ENCODE peak calls at places on chromosomes 4 and X, in nine cellular contexts. A is suprapubic skin, Q is H1, S is GM23338, J is stomach, K is upper lobe of left lung, B is sigmoid colon, N is transverse colon, V is SK-N-SH. F is an unnamed sample.

GRCh38 chr4:88158360-88159136 is at the start of gene ABCG2:
- DNase-seq in J (no peak), N (peak; percentile 58), K (peak; percentile 90), S (peak; percentile 85), V (peak; percentile 65), A (no peak), B (no peak), Q (peak; percentile 80), F (no peak)

GRCh38 chr4:96638132-96638531 is 798.2 kb downstream of the PDHA2 start:
- DNase-seq in B (no peak), J (no peak), S (no peak), Q (no peak), N (no peak), K (no peak), V (no peak), A (no peak), F (no peak)

GRCh38 chrX:12975999-12976558 is 1.2 kb downstream of the TMSB4X start:
- DNase-seq in A (no peak), V (peak; percentile 67), S (peak; percentile 44), B (no peak), Q (no peak), K (peak; percentile 72), J (peak; percentile 40), N (no peak), F (no peak)

GRCh38 chrX:134734343-134735001 is 76.2 kb upstream of the PLAC1 start:
- DNase-seq in A (no peak), K (no peak), V (peak; percentile 29), S (no peak), Q (no peak), B (no peak), N (no peak), J (no peak), F (no peak)

GRCh38 chr4:70704333-70705145 is 16.2 kb downstream of the UTP3 start:
- DNase-seq in N (peak; percentile 88), K (peak; percentile 96), Q (peak; percentile 84), V (peak; percentile 94), A (peak; percentile 87), S (peak; percentile 94), J (peak; percentile 82), B (peak; percentile 90), F (no peak)

GRCh38 chr4:185721190-185721948 is 90.6 kb downstream of the SORBS2 start:
- DNase-seq in N (no peak), V (no peak), Q (no peak), S (no peak), A (no peak), J (no peak), B (no peak), K (no peak), F (no peak)

GRCh38 chr4:186486172-186486571 is 69.2 kb downstream of the MTNR1A start:
- DNase-seq in J (no peak), A (no peak), B (no peak), K (peak; percentile 66), N (no peak), V (peak; percentile 24), Q (no peak), S (no peak), F (no peak)

GRCh38 chr4:30416547-30416946 is 303.6 kb upstream of the PCDH7 start:
- DNase-seq in J (no peak), S (no peak), Q (no peak), A (no peak), V (no peak), K (no peak), B (no peak), N (no peak), F (no peak)

GRCh38 chr4:175308236-175308635 is 390.1 kb downstream of the ADAM29 start:
- DNase-seq in B (no peak), A (no peak), N (no peak), V (no peak), Q (no peak), J (no peak), K (no peak), S (no peak), F (no peak)

GRCh38 chr4:175306436-175306835 is 388.3 kb downstream of the ADAM29 start:
- DNase-seq in V (no peak), Q (no peak), J (no peak), N (no peak), S (no peak), K (no peak), A (no peak), B (no peak), F (no peak)

DNA sequence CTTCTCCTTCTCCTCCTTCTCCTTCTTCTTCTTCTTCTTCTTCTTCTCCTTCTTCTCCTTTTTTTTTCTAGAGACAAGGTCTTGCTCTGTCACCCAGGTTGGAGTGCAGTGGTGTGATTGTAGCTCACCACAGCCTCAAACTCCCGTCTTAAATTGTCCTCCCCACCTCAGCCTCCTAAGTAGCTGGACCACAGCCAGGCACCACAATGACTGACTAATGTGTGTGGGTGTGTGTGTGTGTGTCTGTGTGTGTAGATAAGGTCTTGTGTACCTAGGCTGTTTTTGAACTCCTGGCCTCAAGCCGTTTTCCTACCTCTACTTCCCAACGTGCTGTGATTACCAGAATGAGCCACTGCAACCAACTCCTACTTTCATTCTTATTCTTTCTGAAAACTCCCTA is 390.9 kb downstream of the ADAM29 start:
- DNase-seq in A (no peak), B (no peak), N (no peak), V (no peak), S (no peak), J (no peak), Q (no peak), K (no peak), F (no peak)
- TF ChIP-seq CTCF in A (no peak), B (no peak), N (no peak), V (no peak), S (no peak), J (no peak), Q (no peak), K (no peak), F (no peak)

GRCh38 chrX:129785160-129785947 is 5.6 kb downstream of the SASH3 start:
- DNase-seq in V (no peak), B (peak; percentile 42), K (no peak), S (no peak), J (no peak), Q (no peak), N (no peak), A (no peak), F (no peak)

GRCh38 chrX:129783176-129783776 is 3.5 kb downstream of the SASH3 start:
- DNase-seq in J (no peak), K (no peak), N (no peak), V (no peak), Q (no peak), B (peak; percentile 42), A (no peak), S (no peak), F (no peak)

GRCh38 chrX:129787336-129788055 is 7.7 kb downstream of the SASH3 start:
- DNase-seq in S (no peak), J (no peak), Q (no peak), A (no peak), K (no peak), V (no peak), B (peak; percentile 54), N (no peak), F (no peak)

GRCh38 chrX:129788527-129788926 is 8.8 kb downstream of the SASH3 start:
- DNase-seq in J (no peak), S (no peak), Q (no peak), A (no peak), B (peak; percentile 15), N (no peak), K (no peak), V (no peak), F (no peak)

DNA sequence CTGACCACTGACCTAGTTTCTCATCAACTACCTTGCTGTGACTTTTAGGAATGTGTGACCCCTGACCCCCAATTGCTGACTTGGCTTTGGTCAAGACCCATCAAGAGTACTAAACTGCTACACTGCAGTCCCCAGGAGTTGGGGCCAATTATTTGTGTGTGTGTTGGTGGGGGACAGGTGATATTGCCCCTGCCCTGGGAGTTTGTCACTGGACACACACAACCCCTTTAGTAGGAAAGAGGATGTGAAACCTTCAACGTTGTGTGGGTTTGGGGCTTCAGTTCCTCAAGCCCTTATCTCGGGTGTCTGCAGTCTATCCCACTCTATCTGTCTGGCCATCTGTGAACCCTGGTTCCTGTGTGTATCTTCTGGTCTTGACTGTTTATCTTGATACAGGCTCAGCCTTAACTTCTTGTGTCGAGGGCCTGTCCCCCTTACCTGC is 6.5 kb downstream of the SASH3 start:
- DNase-seq in B (no peak), J (no peak), V (no peak), Q (no peak), S (no peak), K (no peak), A (no peak), N (peak; percentile 24), F (no peak)
- TF ChIP-seq POLR2AphosphoS5 in B (no peak), J (no peak), V (no peak), Q (no peak), S (no peak), K (no peak), A (no peak), N (no peak), F (no peak)

GRCh38 chr4:32133734-32134133 is 1413.6 kb downstream of the PCDH7 start:
- DNase-seq in Q (no peak), S (peak; percentile 30), A (no peak), K (no peak), V (no peak), J (no peak), B (no peak), N (no peak), F (no peak)

GRCh38 chr4:32135642-32136041 is 1415.5 kb downstream of the PCDH7 start:
- DNase-seq in S (no peak), N (no peak), B (no peak), J (no peak), Q (no peak), K (no peak), A (no peak), V (no peak), F (no peak)

GRCh38 chr4:32133141-32133540 is 1413.0 kb downstream of the PCDH7 start:
- DNase-seq in V (no peak), A (no peak), Q (no peak), K (no peak), N (no peak), J (no peak), B (no peak), S (no peak), F (no peak)

GRCh38 chr4:32140636-32141035 is 1420.5 kb downstream of the PCDH7 start:
- DNase-seq in V (no peak), S (no peak), K (no peak), J (no peak), B (no peak), A (no peak), Q (no peak), N (no peak), F (no peak)

GRCh38 chr4:32136081-32136787 is 1416.1 kb downstream of the PCDH7 start:
- DNase-seq in B (no peak), N (no peak), V (no peak), J (no peak), Q (no peak), K (no peak), S (peak; percentile 21), A (no peak), F (no peak)
- TF ChIP-seq CTCF in B (no peak), N (no peak), V (no peak), J (no peak), Q (peak; percentile 13), K (no peak), S (peak; percentile 30), A (no peak), F (no peak)

DNA sequence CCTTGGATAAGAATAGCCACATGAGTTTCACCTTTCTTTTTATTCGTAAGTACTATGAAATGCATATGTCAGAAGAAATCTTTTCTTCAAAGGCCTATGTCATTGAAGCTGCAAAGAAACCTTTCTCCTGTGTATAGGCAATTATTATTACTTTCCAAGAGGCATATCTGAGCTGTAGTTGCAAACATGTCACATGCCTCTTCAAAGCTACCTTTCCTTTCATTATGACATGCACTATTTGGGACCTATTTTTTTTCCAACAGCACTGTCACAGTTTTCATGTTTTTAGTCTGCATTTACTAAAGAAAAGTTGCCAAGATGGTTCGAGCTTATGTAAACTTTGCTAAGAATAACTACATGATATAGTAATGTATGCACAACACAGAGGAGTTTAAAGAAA is 548.8 kb upstream of the GALNT7 start:
- DNase-seq in S (no peak), N (no peak), J (no peak), B (no peak), Q (no peak), A (no peak), V (no peak), K (no peak), F (no peak)
- TF ChIP-seq POLR2AphosphoS5 in S (no peak), N (no peak), J (no peak), B (no peak), Q (no peak), A (no peak), V (no peak), K (no peak), F (no peak)